ENCODE peak calls at places on chromosomes 5 and 9, in four cellular contexts. C is fibroblast of mammary gland, E is heart left ventricle, I is mucosa of descending colon. V is an unnamed sample.

GRCh38 chr5:174387448-174387847 is 336.9 kb upstream of the MSX2 start:
- DNase-seq in I (no peak), C (no peak), E (no peak), V (peak)

GRCh38 chr5:119527346-119527745 is 75.0 kb downstream of the HSD17B4 start:
- DNase-seq in E (no peak), I (no peak), C (peak), V (no peak)

GRCh38 chr5:124546643-124547042 is 199.8 kb downstream of the ZNF608 start:
- DNase-seq in E (no peak), I (no peak), C (peak), V (peak)

GRCh38 chr5:36242534-36243144 is 914 bp upstream of the NADK2 start:
- DNase-seq in E (peak), C (no peak), I (peak), V (no peak)

GRCh38 chr9:104923740-104924139 is 4.2 kb downstream of the ABCA1 start:
- DNase-seq in I (no peak), C (no peak), E (no peak), V (peak)

GRCh38 chr5:52010430-52010829 is 627.2 kb downstream of the ISL1 start:
- DNase-seq in E (no peak), C (no peak), I (no peak), V (no peak)

GRCh38 chr5:110852053-110852452 is 113.2 kb downstream of the SLC25A46 start:
- DNase-seq in I (no peak), C (no peak), E (no peak), V (no peak)

GRCh38 chr5:36378551-36378950 is 76.8 kb upstream of the RANBP3L start:
- DNase-seq in I (no peak), C (peak), E (no peak), V (peak)

GRCh38 chr5:146751054-146751453 is 127.5 kb downstream of the PPP2R2B start:
- DNase-seq in E (no peak), C (no peak), I (no peak), V (no peak)

GRCh38 chr9:134994926-134995791 is 77.4 kb upstream of the FCN1 start:
- DNase-seq in C (no peak), E (no peak), I (no peak), V (no peak)

GRCh38 chr9:109416135-109416706 is 81.9 kb downstream of the PTPN3 start:
- DNase-seq in I (no peak), E (no peak), C (no peak), V (no peak)
- H3K4me3 ChIP-seq in I (no peak), E (no peak), C (no peak), V (no peak)

GRCh38 chr9:133869674-133870419 is 122.3 kb downstream of the VAV2 start:
- DNase-seq in I (no peak), C (no peak), E (no peak), V (peak)

GRCh38 chr9:133873006-133873780 is 118.9 kb downstream of the VAV2 start:
- DNase-seq in E (no peak), C (no peak), I (no peak), V (no peak)

GRCh38 chr9:133874061-133874638 is 118.0 kb downstream of the VAV2 start:
- DNase-seq in E (no peak), I (no peak), C (peak), V (peak)

GRCh38 chr9:133868203-133868602 is 123.9 kb downstream of the VAV2 start:
- DNase-seq in E (no peak), I (no peak), C (no peak), V (no peak)

DNA sequence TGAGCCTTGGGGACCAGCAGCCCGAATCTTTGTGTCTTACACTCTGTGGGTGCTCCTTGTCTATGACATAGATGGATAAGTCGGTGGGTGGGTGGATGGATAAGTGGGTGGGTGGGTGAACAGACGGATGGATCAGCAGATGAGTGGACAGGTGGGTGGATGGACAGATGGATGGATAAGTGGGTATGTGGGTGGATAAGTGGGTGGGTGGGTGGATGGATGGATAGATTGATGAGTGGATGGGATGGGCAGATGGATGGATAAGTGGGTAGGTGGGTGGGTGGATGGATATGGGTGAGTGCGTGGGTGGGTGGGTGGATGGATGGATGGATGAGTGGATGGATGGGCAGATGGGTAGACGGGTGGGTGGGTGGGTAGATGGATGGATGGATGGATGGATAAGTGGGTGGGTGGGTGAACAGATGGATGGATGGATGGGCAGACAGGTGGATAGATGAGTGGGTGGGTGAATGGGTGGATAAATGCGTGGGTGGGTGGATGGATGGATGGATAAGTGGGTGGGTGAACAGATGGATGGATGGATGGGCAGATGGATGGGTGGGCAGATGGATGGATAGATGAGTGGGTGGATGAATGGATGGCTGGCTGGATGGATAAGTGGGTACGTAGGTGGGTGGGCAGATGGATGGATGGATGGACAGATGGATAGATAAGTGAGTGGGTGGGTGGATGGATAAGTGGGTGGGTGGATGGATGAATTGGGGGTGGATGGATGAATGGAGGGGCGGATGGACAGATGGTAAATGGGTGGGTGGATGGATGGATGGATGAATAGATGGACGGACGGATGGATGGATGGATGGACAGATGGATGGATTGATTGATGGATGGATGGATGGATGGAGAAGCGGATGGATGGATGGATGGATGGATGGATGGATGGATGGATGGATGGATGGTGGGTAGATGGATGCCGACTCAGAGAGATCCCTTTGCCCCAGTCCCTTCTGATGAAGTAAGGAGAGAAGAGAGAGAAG is 121.2 kb downstream of the VAV2 start:
- DNase-seq in C (no peak), I (no peak), E (no peak), V (no peak)
- H3K4me3 ChIP-seq in C (no peak), I (no peak), E (no peak), V (no peak)

DNA sequence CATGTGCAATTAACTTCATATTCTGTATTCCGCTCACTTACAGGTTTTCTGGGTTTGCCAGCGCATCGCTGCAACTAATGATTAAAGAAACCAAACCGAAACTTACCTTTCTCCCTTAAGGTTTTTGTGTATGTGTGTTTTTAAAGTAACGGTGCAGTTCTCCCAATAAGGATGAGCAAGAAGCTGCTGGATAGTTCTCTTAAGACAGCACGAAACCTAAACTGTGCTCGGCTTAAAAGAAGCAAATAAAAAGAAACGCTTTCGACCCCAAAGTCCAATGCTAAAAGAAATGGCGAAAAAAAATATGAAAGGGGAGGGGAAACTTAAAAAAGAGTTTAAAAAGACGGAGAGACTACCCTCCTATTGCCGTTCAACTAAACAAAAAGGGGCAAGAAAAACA is 340 bp downstream of the ELAVL2 start:
- DNase-seq in C (peak), E (no peak), I (no peak), V (peak)
- H3K4me3 ChIP-seq in C (peak), E (peak), I (no peak), V (peak)

GRCh38 chr9:19136129-19136528 is 8.8 kb upstream of the PLIN2 start:
- DNase-seq in I (no peak), E (no peak), C (no peak), V (no peak)

GRCh38 chr9:19127881-19128719 is 808 bp upstream of the PLIN2 start:
- DNase-seq in E (peak), I (peak), C (no peak), V (peak)

GRCh38 chr9:19133549-19134345 is 6.5 kb upstream of the PLIN2 start:
- DNase-seq in E (no peak), I (no peak), C (no peak), V (no peak)

GRCh38 chr9:19130436-19130835 is 3.1 kb upstream of the PLIN2 start:
- DNase-seq in I (no peak), E (no peak), C (no peak), V (no peak)
- H3K4me3 ChIP-seq in I (no peak), E (no peak), C (no peak), V (no peak)

GRCh38 chr5:135051872-135052271 is 17.8 kb upstream of the PITX1 start:
- DNase-seq in E (no peak), C (no peak), I (no peak), V (no peak)

GRCh38 chr5:135051399-135051798 is 17.4 kb upstream of the PITX1 start:
- DNase-seq in I (no peak), C (no peak), E (no peak), V (no peak)

GRCh38 chr5:135048930-135049329 is 14.9 kb upstream of the PITX1 start:
- DNase-seq in C (no peak), E (no peak), I (no peak), V (no peak)

GRCh38 chr5:135048286-135048685 is 14.3 kb upstream of the PITX1 start:
- DNase-seq in E (no peak), I (no peak), C (no peak), V (no peak)

DNA sequence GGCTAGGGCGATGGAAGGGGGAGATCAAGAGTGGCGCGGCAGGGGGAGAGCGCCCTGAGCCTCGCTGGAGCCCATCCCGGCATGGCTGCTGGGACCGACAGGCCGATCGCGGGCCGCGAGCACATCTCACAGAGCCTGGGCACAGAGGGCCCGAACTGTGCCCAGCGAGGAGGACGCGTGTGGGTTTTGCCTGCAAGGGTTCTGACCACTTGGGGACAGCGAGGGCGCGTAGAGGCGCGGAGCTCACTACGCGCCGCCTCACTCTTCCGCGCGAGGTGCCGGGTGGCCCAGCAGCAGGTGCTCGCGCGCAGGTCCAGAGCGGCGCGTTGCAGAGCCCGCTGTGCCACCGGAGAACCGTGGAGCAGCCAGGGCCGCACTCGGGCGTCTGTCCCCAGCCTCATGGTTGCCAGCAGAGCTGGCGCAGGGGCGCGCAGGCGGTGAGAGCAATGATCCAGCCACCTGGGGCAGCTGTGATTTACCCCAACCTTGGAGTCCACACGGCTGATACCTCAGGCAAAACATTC is 16.3 kb upstream of the PITX1 start:
- DNase-seq in C (no peak), I (no peak), E (no peak), V (no peak)
- H3K4me3 ChIP-seq in C (no peak), I (no peak), E (no peak), V (no peak)

GRCh38 chr5:7868773-7869473 is at the start of the genes FASTKD3 and MTRR:
- DNase-seq in I (peak), E (peak), C (peak), V (peak)

GRCh38 chr5:7869474-7870136 is 657 bp downstream of the MTRR start:
- DNase-seq in I (no peak), C (no peak), E (no peak), V (no peak)

GRCh38 chr5:7867260-7867659 is 1.6 kb downstream of the FASTKD3 start:
- DNase-seq in C (no peak), E (no peak), I (no peak), V (no peak)

GRCh38 chr5:7866194-7866593 is 2.6 kb downstream of the FASTKD3 start:
- DNase-seq in E (no peak), C (no peak), I (no peak), V (no peak)

DNA sequence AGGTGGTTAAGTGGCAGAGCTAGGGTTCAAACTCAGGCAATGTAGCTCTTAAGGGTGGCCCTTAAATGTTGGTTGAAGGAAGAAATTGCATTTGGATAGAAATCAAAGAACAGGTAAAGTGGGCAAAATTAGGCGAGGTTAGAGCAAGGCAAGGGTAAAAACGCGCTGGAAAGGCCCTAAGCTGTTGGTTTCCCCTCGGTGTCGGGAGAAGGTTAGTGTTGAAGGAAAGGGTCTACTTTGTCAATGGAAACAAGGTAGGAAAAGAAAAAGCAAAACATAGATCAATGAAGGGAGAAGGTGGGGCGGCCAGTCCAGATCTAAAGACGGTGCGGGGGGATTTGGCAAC is 431 bp downstream of the FASTKD3 start:
- DNase-seq in E (no peak), I (no peak), C (no peak), V (no peak)
- H3K4me3 ChIP-seq in E (peak), I (peak), C (peak), V (peak)

GRCh38 chr5:140713562-140714094 is 13.4 kb downstream of the ZMAT2 start:
- DNase-seq in C (no peak), E (no peak), I (no peak), V (no peak)

GRCh38 chr5:140711794-140712193 is 11.5 kb downstream of the ZMAT2 start:
- DNase-seq in I (no peak), E (no peak), C (no peak), V (no peak)

GRCh38 chr5:140707812-140708211 is 7.6 kb downstream of the ZMAT2 start:
- DNase-seq in I (no peak), C (no peak), E (no peak), V (no peak)

DNA sequence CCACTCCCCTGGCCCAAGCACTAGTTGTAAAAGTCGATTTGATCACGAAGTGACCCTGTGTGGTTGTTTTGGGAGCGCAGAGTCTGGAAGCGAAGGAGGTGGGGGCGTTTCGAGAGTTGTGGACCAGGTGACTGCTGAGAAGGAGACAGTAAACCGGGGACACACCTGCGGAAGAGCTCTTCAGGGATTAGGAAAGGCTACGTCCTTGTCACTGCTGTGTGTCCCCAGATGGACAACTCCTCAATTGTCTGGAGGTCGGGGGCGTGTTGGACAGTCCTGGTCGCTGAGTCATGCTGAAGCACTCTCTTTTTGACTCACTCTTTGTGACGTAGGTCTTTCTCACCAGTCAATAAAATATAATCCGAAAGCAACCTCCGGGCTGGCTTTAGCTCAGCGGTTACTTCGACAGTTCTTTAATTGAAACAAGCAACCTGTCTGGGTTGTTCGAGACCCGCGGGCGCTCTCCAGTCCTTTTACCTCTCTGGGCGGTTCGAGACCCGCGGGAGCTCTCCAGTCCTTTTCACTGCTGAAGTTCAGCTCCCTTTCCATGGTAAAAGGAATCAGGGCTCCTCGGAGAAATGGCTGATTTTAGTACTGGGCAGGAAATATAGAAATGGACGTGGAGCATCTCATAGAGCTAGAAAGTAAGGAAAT is 10.8 kb downstream of the ZMAT2 start:
- DNase-seq in E (peak), C (peak), I (peak), V (peak)
- H3K4me3 ChIP-seq in E (peak), C (peak), I (peak), V (peak)

GRCh38 chr5:176619203-176619568 is 9.2 kb upstream of the GPRIN1 start:
- DNase-seq in I (peak), C (peak), E (no peak), V (peak)
- H3K4me3 ChIP-seq in I (no peak), C (no peak), E (no peak), V (peak)